ENCODE peak calls at places on chromosome 16, in eight cellular contexts. P is amniotic epithelial cell; E is HuH-7; Y is NCI-H1092; L is stimulated activated CD8-positive, alpha-beta memory T cell treated with anti-CD3 and anti-CD28 coated beads, Interleukin-2, amount 100 ng/mL, for 48 hours; V is CD4-positive, CD25-positive, alpha-beta regulatory T cell; A is foreskin fibroblast; U is NCI-H2107. M is an unnamed sample.
A peak's percentile ranks its signal among the peaks of the same experiment; 100 is the strongest.

GRCh38 chr16:71912483-71912882 is 17.2 kb downstream of the IST1 start:
- DNase-seq in P (no peak), E (no peak), Y (no peak), L (no peak), V (no peak), A (no peak), U (no peak), M (no peak)

GRCh38 chr16:1021553-1022160 is 40.1 kb downstream of the SOX8 start:
- DNase-seq in P (no peak), E (no peak), Y (no peak), L (no peak), V (no peak), A (no peak), U (no peak), M (no peak)

GRCh38 chr16:48963901-48964615 is 317.6 kb downstream of the CBLN1 start:
- DNase-seq in P (peak; percentile 86), E (no peak), Y (no peak), L (no peak), V (no peak), A (peak; percentile 83), U (no peak), M (peak; percentile 79)

GRCh38 chr16:46833465-46833810 is 2.5 kb upstream of the C16orf87 start:
- DNase-seq in P (no peak), E (no peak), Y (no peak), L (no peak), V (no peak), A (no peak), U (no peak), M (no peak)

GRCh38 chr16:24728891-24729242 is 584 bp upstream of the TNRC6A start:
- DNase-seq in P (no peak), E (no peak), Y (no peak), L (no peak), V (no peak), A (no peak), U (no peak), M (no peak)

GRCh38 chr16:11557811-11558210 is 28.9 kb downstream of the LITAF start:
- DNase-seq in P (no peak), E (no peak), Y (no peak), L (no peak), V (no peak), A (no peak), U (peak; percentile 4), M (no peak)

GRCh38 chr16:72172105-72173034 is at the start of gene PMFBP1:
- DNase-seq in P (peak; percentile 87), E (no peak), Y (no peak), L (peak; percentile 3), V (peak; percentile 36), A (peak; percentile 74), U (no peak), M (peak; percentile 44)

GRCh38 chr16:77435240-77435819 is 496 bp upstream of the ADAMTS18 start:
- DNase-seq in P (no peak), E (no peak), Y (no peak), L (no peak), V (no peak), A (no peak), U (no peak), M (no peak)

GRCh38 chr16:2516391-2517240 is 2.9 kb downstream of the ATP6V0C start:
- DNase-seq in P (no peak), E (no peak), Y (no peak), L (no peak), V (no peak), A (no peak), U (no peak), M (no peak)